ENCODE peak calls at places on chromosomes 11 and 22, in five cellular contexts. C, E, I, R and Q are unnamed samples.

GRCh38 chr11:69371731-69372588 is 78.0 kb downstream of the MYEOV start:
- DNase-seq in E (no peak), I (no peak), C (no peak), R (no peak), Q (no peak)

GRCh38 chr11:61533401-61533800 is 24.9 kb downstream of the LRRC10B start:
- DNase-seq in E (no peak), C (no peak), R (no peak), I (no peak), Q (no peak)

GRCh38 chr22:49295465-49295743 is 532.3 kb downstream of the BRD1 start:
- DNase-seq in E (no peak), R (no peak), I (no peak), C (no peak), Q (no peak)

GRCh38 chr11:84089072-84090057 is 803.2 kb upstream of the CCDC90B start:
- DNase-seq in I (no peak), E (no peak), R (peak), C (no peak), Q (no peak)

GRCh38 chr11:106425819-106426218 is 348.4 kb downstream of the AASDHPPT start:
- DNase-seq in I (no peak), E (no peak), R (no peak), C (no peak), Q (no peak)

GRCh38 chr11:19201737-19202605 is at the start of gene CSRP3:
- DNase-seq in R (no peak), C (no peak), I (peak), E (no peak), Q (no peak)

GRCh38 chr22:24845036-24845918 is 39.3 kb downstream of the SGSM1 start:
- DNase-seq in C (no peak), E (no peak), I (peak), R (peak), Q (no peak)

GRCh38 chr22:36325163-36326031 is 62.4 kb downstream of the MYH9 start:
- DNase-seq in R (peak), I (peak), E (no peak), C (peak), Q (no peak)

GRCh38 chr11:109000531-109000930 is 335.7 kb downstream of the DDX10 start:
- DNase-seq in I (no peak), C (no peak), R (no peak), E (no peak), Q (no peak)

GRCh38 chr11:75900848-75901247 is 85.8 kb downstream of the UVRAG start:
- DNase-seq in R (no peak), E (no peak), I (no peak), C (no peak), Q (no peak)

GRCh38 chr22:19884954-19885751 is 30.5 kb upstream of the GNB1L start:
- DNase-seq in I (no peak), E (no peak), R (no peak), C (no peak), Q (no peak)

GRCh38 chr22:20577045-20577444 is 69.6 kb downstream of the MED15 start:
- DNase-seq in I (no peak), E (no peak), C (no peak), R (no peak), Q (no peak)

GRCh38 chr22:33409134-33409533 is 351.0 kb upstream of the SYN3 start:
- DNase-seq in I (no peak), C (no peak), R (no peak), E (no peak), Q (no peak)

GRCh38 chr22:30246962-30247376 is 410 bp upstream of the LIF start:
- DNase-seq in E (no peak), C (no peak), R (no peak), I (no peak), Q (no peak)

GRCh38 chr11:69374110-69374981 is 80.4 kb downstream of the MYEOV start:
- DNase-seq in E (no peak), C (no peak), R (no peak), I (no peak), Q (no peak)

GRCh38 chr11:114745150-114745671 is 66.9 kb downstream of the NXPE2 start:
- DNase-seq in R (no peak), E (no peak), I (no peak), C (no peak), Q (no peak)

GRCh38 chr11:5232150-5232549 is 2.1 kb downstream of the HBD start:
- DNase-seq in E (no peak), R (no peak), C (no peak), I (no peak), Q (no peak)

GRCh38 chr11:104146421-104146820 is 17.5 kb downstream of the PDGFD start:
- DNase-seq in R (no peak), I (no peak), E (no peak), C (no peak), Q (no peak)

GRCh38 chr11:63916837-63917684 is at the start of gene RCOR2:
- DNase-seq in C (peak), R (peak), E (peak), I (peak), Q (peak)
- H3K4me3 ChIP-seq in C (peak), R (peak), E (peak), I (peak), Q (peak)

GRCh38 chr11:119585038-119585666 is 143.8 kb downstream of the NECTIN1 start:
- DNase-seq in R (peak), C (peak), I (peak), E (no peak), Q (no peak)
- H3K4me3 ChIP-seq in R (peak), C (peak), I (peak), E (no peak), Q (peak)

GRCh38 chr11:9717719-9718118 is 53.8 kb downstream of the SWAP70 start:
- DNase-seq in R (no peak), E (no peak), C (no peak), I (no peak), Q (no peak)
- H3K4me3 ChIP-seq in R (no peak), E (no peak), C (no peak), I (no peak), Q (no peak)

GRCh38 chr11:86952933-86953637 is 2.1 kb downstream of the FZD4 start:
- DNase-seq in C (no peak), I (no peak), R (peak), E (no peak), Q (no peak)

GRCh38 chr11:86949995-86950993 is 4.9 kb downstream of the FZD4 start:
- DNase-seq in R (no peak), E (no peak), I (no peak), C (no peak), Q (no peak)

GRCh38 chr11:86952221-86952875 is 2.8 kb downstream of the FZD4 start:
- DNase-seq in C (no peak), I (no peak), R (peak), E (no peak), Q (no peak)

GRCh38 chr11:86954288-86955110 is 696 bp downstream of the FZD4 start:
- DNase-seq in I (peak), C (peak), E (no peak), R (no peak), Q (no peak)

DNA sequence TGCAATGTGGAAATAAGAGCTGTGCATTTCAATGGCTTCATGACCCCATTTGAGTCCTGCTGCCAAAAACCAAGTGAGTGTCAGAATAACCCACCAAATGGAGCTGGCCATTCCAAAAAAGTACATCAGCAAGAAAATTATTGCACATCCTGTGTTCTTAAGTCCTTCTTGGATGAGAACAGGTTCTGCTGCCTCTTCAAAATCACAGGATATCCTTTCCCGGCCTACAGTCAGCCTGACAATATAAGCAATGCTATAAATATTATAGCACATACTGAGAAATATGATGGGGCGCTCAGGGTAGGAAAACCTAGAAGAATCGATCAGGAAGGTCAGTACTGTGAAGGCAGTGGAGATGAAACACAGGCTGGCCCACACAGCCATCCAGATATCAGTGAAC is 3.5 kb downstream of the FZD4 start:
- DNase-seq in C (no peak), R (no peak), E (no peak), I (no peak), Q (no peak)
- H3K4me3 ChIP-seq in C (no peak), R (no peak), E (no peak), I (peak), Q (no peak)

GRCh38 chr22:23221351-23221804 is 41.1 kb downstream of the BCR start:
- DNase-seq in C (no peak), R (no peak), E (no peak), I (no peak), Q (no peak)

GRCh38 chr22:23222033-23222840 is 41.9 kb downstream of the BCR start:
- DNase-seq in I (no peak), R (no peak), E (no peak), C (no peak), Q (no peak)

GRCh38 chr22:23219787-23220484 is 39.6 kb downstream of the BCR start:
- DNase-seq in I (no peak), R (peak), E (no peak), C (peak), Q (no peak)

GRCh38 chr22:23219317-23219716 is 39.0 kb downstream of the BCR start:
- DNase-seq in E (no peak), C (no peak), I (no peak), R (no peak), Q (no peak)

DNA sequence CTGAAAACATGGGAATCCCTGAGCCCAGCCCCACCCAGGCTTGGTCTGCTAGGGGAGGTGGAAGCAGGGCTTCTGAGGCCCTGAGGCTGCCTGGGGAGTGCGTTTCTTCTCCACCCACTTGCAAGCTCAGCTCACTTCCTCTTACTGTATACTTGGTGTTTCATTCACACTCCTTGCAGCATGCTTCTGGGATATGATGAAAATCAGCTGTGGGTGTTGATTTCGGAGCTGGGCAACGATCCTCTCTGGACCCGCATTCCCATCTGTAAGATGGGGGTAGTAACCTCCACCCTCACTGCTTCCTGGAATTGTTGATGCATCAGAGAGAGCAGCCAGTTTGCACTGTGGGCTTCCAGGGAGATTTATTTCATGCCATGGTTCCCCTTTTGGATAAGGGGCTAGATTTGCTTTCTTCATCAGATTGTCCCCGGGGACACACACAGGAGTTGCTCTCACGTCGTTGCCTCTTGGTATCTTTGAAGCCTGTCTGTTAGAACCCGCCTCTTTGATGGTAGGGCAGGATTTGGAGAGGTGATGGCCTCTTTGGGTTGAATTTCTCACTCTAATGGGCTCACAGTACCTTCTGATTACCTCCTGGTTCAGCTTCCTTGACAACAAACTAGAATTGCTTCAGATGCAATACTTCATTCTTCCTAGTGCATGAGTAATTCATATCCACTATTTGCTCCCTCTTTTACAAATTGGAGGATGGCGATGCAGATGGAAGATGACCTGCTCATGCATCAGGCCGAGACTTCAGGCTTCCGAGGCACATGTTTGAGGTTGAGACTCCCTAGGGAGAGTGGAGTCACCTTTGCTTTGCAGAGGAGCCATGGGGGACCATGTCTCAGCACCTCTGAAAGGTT is 40.4 kb downstream of the BCR start:
- DNase-seq in E (no peak), C (peak), I (no peak), R (peak), Q (no peak)
- H3K4me3 ChIP-seq in E (no peak), C (no peak), I (no peak), R (no peak), Q (no peak)

GRCh38 chr11:86247608-86248007 is 3.1 kb downstream of the EED start:
- DNase-seq in C (peak), R (no peak), I (no peak), E (no peak), Q (no peak)

GRCh38 chr11:86249307-86250098 is 5.0 kb downstream of the EED start:
- DNase-seq in C (no peak), I (no peak), R (no peak), E (no peak), Q (no peak)

GRCh38 chr11:86246293-86246675 is 1.7 kb downstream of the EED start:
- DNase-seq in E (no peak), C (no peak), I (no peak), R (no peak), Q (no peak)

GRCh38 chr11:86251285-86251830 is 6.8 kb downstream of the EED start:
- DNase-seq in E (peak), R (no peak), C (no peak), I (no peak), Q (no peak)

GRCh38 chr11:86248609-86249008 is 4.1 kb downstream of the EED start:
- DNase-seq in I (no peak), C (no peak), R (no peak), E (no peak), Q (no peak)
- H3K4me3 ChIP-seq in I (no peak), C (no peak), R (no peak), E (no peak), Q (no peak)

DNA sequence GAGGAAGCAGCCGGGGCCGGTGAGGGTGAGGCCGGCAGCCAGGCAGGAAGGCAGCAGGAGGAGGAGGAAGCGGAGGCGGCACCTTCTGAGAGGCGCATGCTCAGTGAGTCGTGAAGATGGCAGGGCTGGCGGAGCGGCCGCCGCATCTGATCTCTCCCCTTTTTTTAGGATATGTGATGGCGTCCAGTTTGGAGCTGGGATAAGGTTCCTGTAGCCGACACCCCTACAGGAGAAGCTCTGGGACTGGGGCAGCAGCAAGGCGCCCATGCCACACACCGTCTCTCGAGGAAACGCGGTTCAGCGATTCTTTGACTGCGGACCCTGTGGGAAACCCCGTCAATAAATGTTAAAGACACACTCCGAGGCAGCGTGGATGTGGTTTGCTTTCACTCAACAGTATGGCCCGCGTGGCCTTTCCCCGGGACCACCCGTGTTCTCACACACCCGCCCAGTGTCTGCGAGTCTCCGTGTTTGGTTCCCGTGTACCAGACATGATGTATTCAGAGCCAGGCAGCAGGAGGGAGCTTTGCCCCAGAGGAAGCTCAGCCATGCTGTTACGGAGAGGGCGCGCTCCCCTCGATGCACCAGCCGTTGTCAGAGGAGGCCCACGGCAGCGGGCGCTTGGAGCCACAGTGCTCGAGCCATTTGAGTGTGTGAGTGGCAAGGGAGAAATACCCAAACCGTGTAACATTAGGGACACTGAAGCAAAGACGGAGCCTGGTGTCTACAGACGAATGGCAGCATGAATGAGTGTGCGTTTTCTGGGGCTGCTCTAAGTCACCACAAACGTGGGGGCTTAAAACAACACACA is 27.7 kb upstream of the PARVB start:
- DNase-seq in R (no peak), E (peak), I (peak), C (no peak), Q (no peak)
- H3K4me3 ChIP-seq in R (no peak), E (peak), I (peak), C (no peak), Q (no peak)

GRCh38 chr22:37607010-37607911 is 1.4 kb upstream of the GGA1 start:
- DNase-seq in C (peak), E (peak), R (peak), I (peak), Q (no peak)
- H3K4me3 ChIP-seq in C (peak), E (peak), R (peak), I (peak), Q (peak)

GRCh38 chr11:120199613-120200012 is 11.2 kb upstream of the OAF start:
- DNase-seq in C (no peak), E (no peak), I (no peak), R (no peak), Q (no peak)
- H3K4me3 ChIP-seq in C (no peak), E (no peak), I (no peak), R (no peak), Q (no peak)